ENCODE peak calls at places on chromosomes 6 and 20, in four cellular contexts. One of them, this sample, is unnamed.
A peak's percentile ranks its signal among the peaks of the same experiment; 100 is the strongest.

GRCh38 chr6:157791461-157791860 is 31.6 kb upstream of the SNX9 start:
- DNase-seq in Panc1: no peak
- DNase-seq in Peyer's patch: no peak
- DNase-seq in astrocyte: no peak
- DNase-seq in this sample: no peak

GRCh38 chr6:148577687-148578488 is 168.9 kb upstream of the UST start:
- DNase-seq in Peyer's patch: peak; percentile 70
- DNase-seq in Panc1: peak; percentile 51
- DNase-seq in astrocyte: peak; percentile 61
- DNase-seq in this sample: peak; percentile 68

GRCh38 chr20:23122321-23122720 is 36.2 kb upstream of the CD93 start:
- DNase-seq in Peyer's patch: no peak
- DNase-seq in Panc1: no peak
- DNase-seq in astrocyte: no peak
- DNase-seq in this sample: no peak

GRCh38 chr6:143125896-143126573 is 65.3 kb downstream of the AIG1 start:
- DNase-seq in Peyer's patch: no peak
- DNase-seq in Panc1: no peak
- DNase-seq in astrocyte: peak; percentile 91
- DNase-seq in this sample: no peak

GRCh38 chr6:108914235-108915022 is 66.2 kb downstream of the ARMC2 start:
- DNase-seq in astrocyte: no peak
- DNase-seq in Panc1: no peak
- DNase-seq in Peyer's patch: no peak
- DNase-seq in this sample: peak; percentile 20

GRCh38 chr20:20360464-20360863 is 7.4 kb upstream of the INSM1 start:
- DNase-seq in Peyer's patch: no peak
- DNase-seq in astrocyte: peak; percentile 25
- DNase-seq in Panc1: peak; percentile 39
- DNase-seq in this sample: peak; percentile 69

GRCh38 chr20:61328906-61329558 is 77.0 kb downstream of the CDH4 start:
- DNase-seq in Peyer's patch: no peak
- DNase-seq in Panc1: no peak
- DNase-seq in astrocyte: no peak
- DNase-seq in this sample: no peak

GRCh38 chr6:44278774-44279697 is 8.8 kb downstream of the TMEM151B start:
- DNase-seq in Panc1: no peak
- DNase-seq in astrocyte: no peak
- DNase-seq in Peyer's patch: no peak
- DNase-seq in this sample: no peak

GRCh38 chr6:38612386-38612965 is 27.3 kb downstream of the BTBD9 start:
- DNase-seq in Peyer's patch: no peak
- DNase-seq in Panc1: no peak
- DNase-seq in astrocyte: peak; percentile 80
- DNase-seq in this sample: no peak

GRCh38 chr6:78605909-78606446 is 261.4 kb upstream of the IRAK1BP1 start:
- DNase-seq in astrocyte: peak; percentile 87
- DNase-seq in Peyer's patch: no peak
- DNase-seq in Panc1: no peak
- DNase-seq in this sample: peak; percentile 66

GRCh38 chr6:150485559-150486517 is 113.8 kb upstream of the PLEKHG1 start:
- DNase-seq in Peyer's patch: no peak
- DNase-seq in Panc1: no peak
- DNase-seq in astrocyte: no peak
- DNase-seq in this sample: no peak

GRCh38 chr6:169792306-169793015 is 41.0 kb downstream of the ERMARD start:
- DNase-seq in Peyer's patch: no peak
- DNase-seq in astrocyte: no peak
- DNase-seq in Panc1: no peak
- DNase-seq in this sample: no peak

GRCh38 chr6:36702656-36703055 is 5.0 kb downstream of the RAB44 start:
- DNase-seq in Peyer's patch: no peak
- DNase-seq in astrocyte: no peak
- DNase-seq in Panc1: no peak
- DNase-seq in this sample: no peak

GRCh38 chr6:18142591-18142861 is 12.4 kb downstream of the TPMT start:
- DNase-seq in Peyer's patch: no peak
- DNase-seq in Panc1: no peak
- DNase-seq in astrocyte: no peak
- DNase-seq in this sample: no peak

GRCh38 chr6:122648726-122649125 is 38.5 kb downstream of the PKIB start:
- DNase-seq in Panc1: no peak
- DNase-seq in Peyer's patch: no peak
- DNase-seq in astrocyte: no peak
- DNase-seq in this sample: no peak

GRCh38 chr20:58717278-58718091 is 24.9 kb downstream of the NPEPL1 start:
- DNase-seq in astrocyte: no peak
- DNase-seq in Panc1: no peak
- DNase-seq in Peyer's patch: peak; percentile 6
- DNase-seq in this sample: no peak

GRCh38 chr6:41428402-41428994 is 93.1 kb downstream of the NCR2 start:
- DNase-seq in astrocyte: no peak
- DNase-seq in Peyer's patch: no peak
- DNase-seq in Panc1: no peak
- DNase-seq in this sample: no peak

GRCh38 chr6:151091571-151091970 is 148.2 kb upstream of the AKAP12 start:
- DNase-seq in Peyer's patch: no peak
- DNase-seq in Panc1: no peak
- DNase-seq in astrocyte: no peak
- DNase-seq in this sample: no peak

GRCh38 chr6:136526937-136527336 is 23.3 kb downstream of the MAP7 start:
- DNase-seq in Peyer's patch: no peak
- DNase-seq in Panc1: no peak
- DNase-seq in astrocyte: no peak
- DNase-seq in this sample: no peak

GRCh38 chr20:5127204-5127858 is 523 bp downstream of the CDS2 start:
- DNase-seq in Panc1: no peak
- DNase-seq in Peyer's patch: peak; percentile 64
- DNase-seq in astrocyte: peak; percentile 36
- DNase-seq in this sample: peak; percentile 42

GRCh38 chr20:5122861-5123260 is 3.1 kb upstream of the PCNA start:
- DNase-seq in Panc1: no peak
- DNase-seq in astrocyte: no peak
- DNase-seq in Peyer's patch: no peak
- DNase-seq in this sample: no peak

GRCh38 chr20:5128886-5129285 is 2.1 kb downstream of the CDS2 start:
- DNase-seq in Peyer's patch: no peak
- DNase-seq in astrocyte: no peak
- DNase-seq in Panc1: no peak
- DNase-seq in this sample: no peak

GRCh38 chr20:5127859-5128409 is 1.1 kb downstream of the CDS2 start:
- DNase-seq in Panc1: no peak
- DNase-seq in astrocyte: no peak
- DNase-seq in Peyer's patch: no peak
- DNase-seq in this sample: no peak

GRCh38 chr20:5126512-5127203 is at the start of gene CDS2:
- DNase-seq in Panc1: peak; percentile 97
- DNase-seq in astrocyte: peak; percentile 92
- DNase-seq in Peyer's patch: peak; percentile 99
- DNase-seq in this sample: peak; percentile 99
- TF ChIP-seq CTCF in Panc1: peak; percentile 94
- TF ChIP-seq CTCF in astrocyte: peak; percentile 36
- TF ChIP-seq CTCF in Peyer's patch: peak; percentile 57
- TF ChIP-seq CTCF in this sample: peak; percentile 91

GRCh38 chr20:41278936-41279335 is 38.6 kb downstream of the ZHX3 start:
- DNase-seq in astrocyte: no peak
- DNase-seq in Peyer's patch: no peak
- DNase-seq in Panc1: no peak
- DNase-seq in this sample: no peak
- H3K27ac ChIP-seq in astrocyte: no peak overlapping the region
- H3K27ac ChIP-seq in Peyer's patch: no peak overlapping the region
- H3K27ac ChIP-seq in Panc1: no peak overlapping the region
- H3K27ac ChIP-seq in this sample: no peak overlapping the region

DNA sequence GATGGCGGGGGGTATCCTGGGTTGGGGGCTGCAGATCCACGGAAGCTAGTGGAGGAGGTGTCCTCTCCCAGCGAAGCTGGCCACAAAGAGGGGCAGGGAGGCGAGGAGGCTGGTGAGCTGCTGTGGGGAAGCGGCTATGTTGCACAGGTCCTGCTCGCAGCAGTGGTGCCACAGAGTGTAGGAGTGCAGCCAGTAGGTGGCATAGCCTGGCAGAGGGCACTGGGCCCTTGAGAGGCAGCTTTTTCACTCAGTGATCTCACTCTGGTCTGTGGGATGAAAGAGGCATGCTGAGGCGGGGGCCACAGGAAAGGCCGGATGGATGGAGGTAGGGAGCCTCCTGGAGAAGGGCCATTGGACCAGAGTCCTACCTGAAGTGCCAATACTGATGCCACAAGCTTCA is 2.9 kb upstream of the LY6G6D start:
- DNase-seq in astrocyte: no peak
- DNase-seq in Peyer's patch: no peak
- DNase-seq in Panc1: no peak
- DNase-seq in this sample: no peak
- TF ChIP-seq CTCF in astrocyte: no peak
- TF ChIP-seq CTCF in Peyer's patch: peak; percentile 30
- TF ChIP-seq CTCF in Panc1: no peak
- TF ChIP-seq CTCF in this sample: no peak

GRCh38 chr6:22442826-22443225 is 126.5 kb upstream of the HDGFL1 start:
- DNase-seq in astrocyte: peak; percentile 29
- DNase-seq in Peyer's patch: no peak
- DNase-seq in Panc1: no peak
- DNase-seq in this sample: no peak
- H3K27ac ChIP-seq in astrocyte: no peak overlapping the region
- H3K27ac ChIP-seq in Peyer's patch: no peak overlapping the region
- H3K27ac ChIP-seq in Panc1: no peak overlapping the region
- H3K27ac ChIP-seq in this sample: peak overlapping the region; percentile 69

GRCh38 chr6:2937627-2938003 is 33.8 kb downstream of the SERPINB6 start:
- DNase-seq in Panc1: no peak
- DNase-seq in astrocyte: no peak
- DNase-seq in Peyer's patch: peak; percentile 12
- DNase-seq in this sample: no peak

GRCh38 chr6:2940010-2940850 is 31.1 kb downstream of the SERPINB6 start:
- DNase-seq in Panc1: no peak
- DNase-seq in astrocyte: no peak
- DNase-seq in Peyer's patch: peak; percentile 67
- DNase-seq in this sample: no peak

GRCh38 chr6:2938004-2938631 is 33.2 kb downstream of the SERPINB6 start:
- DNase-seq in Panc1: no peak
- DNase-seq in Peyer's patch: peak; percentile 13
- DNase-seq in astrocyte: no peak
- DNase-seq in this sample: no peak

GRCh38 chr6:2939315-2940009 is 31.9 kb downstream of the SERPINB6 start:
- DNase-seq in Panc1: no peak
- DNase-seq in astrocyte: no peak
- DNase-seq in Peyer's patch: peak; percentile 12
- DNase-seq in this sample: no peak

DNA sequence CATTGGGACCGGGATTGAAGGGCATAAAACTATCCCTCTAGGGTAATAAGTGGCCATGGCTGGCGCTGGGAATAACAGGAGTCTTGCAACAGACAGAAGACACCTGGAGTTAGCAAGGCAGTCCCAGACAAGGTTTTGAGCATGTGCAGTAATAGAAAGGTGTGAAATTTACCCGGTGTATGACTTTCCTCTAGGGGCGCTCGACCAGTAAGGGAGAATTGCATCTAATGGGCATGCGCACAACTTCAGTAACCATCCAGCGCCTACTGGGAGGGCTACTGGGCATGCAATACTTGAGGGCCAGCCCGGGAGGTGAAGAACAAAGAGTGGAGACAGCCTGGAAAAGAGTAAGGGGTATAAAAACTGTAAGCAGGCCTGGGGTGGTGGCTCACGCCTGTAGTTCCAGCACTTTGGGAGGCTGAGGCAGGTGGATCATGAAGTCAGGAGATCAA is 32.7 kb downstream of the SERPINB6 start:
- DNase-seq in astrocyte: no peak
- DNase-seq in Panc1: no peak
- DNase-seq in Peyer's patch: peak; percentile 15
- DNase-seq in this sample: no peak
- TF ChIP-seq CTCF in astrocyte: no peak
- TF ChIP-seq CTCF in Panc1: no peak
- TF ChIP-seq CTCF in Peyer's patch: peak; percentile 46
- TF ChIP-seq CTCF in this sample: no peak

DNA sequence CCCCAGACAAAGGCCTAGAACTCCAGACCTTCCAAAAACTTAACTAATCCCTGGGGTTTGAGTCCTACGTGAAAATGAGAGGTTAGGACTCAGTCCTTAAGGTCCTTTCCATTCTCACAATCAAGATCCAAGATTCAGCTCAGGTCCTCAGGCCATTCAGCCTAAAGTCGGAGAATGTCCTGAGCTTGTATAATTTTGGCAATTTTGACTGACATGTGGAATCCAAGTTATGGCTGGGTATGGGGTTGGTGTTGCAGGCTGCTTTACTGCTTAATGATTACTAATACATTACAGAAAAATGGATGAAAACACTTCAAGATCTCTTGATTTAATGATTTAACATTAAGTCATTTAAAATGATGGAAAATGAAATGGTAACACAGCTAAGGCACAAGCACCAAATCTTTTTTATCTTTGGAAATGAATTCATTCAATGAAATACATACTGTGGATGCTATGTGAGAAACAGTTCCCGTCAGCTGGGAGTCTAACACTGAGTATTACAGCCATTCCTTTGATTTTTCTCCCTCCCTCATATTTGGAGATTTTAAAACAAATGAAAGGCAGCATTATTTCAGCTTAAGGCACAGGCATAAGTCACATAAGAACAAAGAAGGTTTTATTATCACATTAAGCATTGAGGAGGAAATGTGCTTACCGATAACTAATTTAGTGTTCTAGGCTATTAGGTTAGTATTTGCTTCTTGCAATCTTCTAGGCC is 1.3 kb downstream of the ARHGAP18 start:
- DNase-seq in Panc1: no peak
- DNase-seq in Peyer's patch: no peak
- DNase-seq in astrocyte: no peak
- DNase-seq in this sample: no peak
- H3K27ac ChIP-seq in Panc1: peak overlapping the region; percentile 45
- H3K27ac ChIP-seq in Peyer's patch: peak overlapping the region; percentile 85
- H3K27ac ChIP-seq in astrocyte: no peak overlapping the region
- H3K27ac ChIP-seq in this sample: peak overlapping the region; percentile 64

GRCh38 chr20:48011025-48011424 is 225.7 kb upstream of the SULF2 start:
- DNase-seq in Peyer's patch: no peak
- DNase-seq in astrocyte: no peak
- DNase-seq in Panc1: no peak
- DNase-seq in this sample: no peak

GRCh38 chr20:48010623-48011022 is 225.3 kb upstream of the SULF2 start:
- DNase-seq in astrocyte: no peak
- DNase-seq in Peyer's patch: no peak
- DNase-seq in Panc1: no peak
- DNase-seq in this sample: no peak

GRCh38 chr20:48008850-48009535 is 223.7 kb upstream of the SULF2 start:
- DNase-seq in astrocyte: peak; percentile 58
- DNase-seq in Peyer's patch: no peak
- DNase-seq in Panc1: no peak
- DNase-seq in this sample: no peak

GRCh38 chr20:48006036-48006833 is 221.0 kb upstream of the SULF2 start:
- DNase-seq in Peyer's patch: peak; percentile 46
- DNase-seq in Panc1: no peak
- DNase-seq in astrocyte: peak; percentile 49
- DNase-seq in this sample: no peak

GRCh38 chr20:48007356-48007755 is 222.1 kb upstream of the SULF2 start:
- DNase-seq in Peyer's patch: no peak
- DNase-seq in Panc1: no peak
- DNase-seq in astrocyte: no peak
- DNase-seq in this sample: no peak
- TF ChIP-seq CTCF in Peyer's patch: no peak
- TF ChIP-seq CTCF in Panc1: no peak
- TF ChIP-seq CTCF in astrocyte: no peak
- TF ChIP-seq CTCF in this sample: no peak

GRCh38 chr20:36832791-36833190 is 43.1 kb upstream of the TLDC2 start:
- DNase-seq in Panc1: no peak
- DNase-seq in Peyer's patch: no peak
- DNase-seq in astrocyte: no peak
- DNase-seq in this sample: no peak
- H3K27ac ChIP-seq in Panc1: no peak overlapping the region
- H3K27ac ChIP-seq in Peyer's patch: peak overlapping the region; percentile 75
- H3K27ac ChIP-seq in astrocyte: no peak overlapping the region
- H3K27ac ChIP-seq in this sample: peak overlapping the region; percentile 97

This sample was measured in RWPE1.